ENCODE peak calls at places on chromosomes 6 and 20, in four cellular contexts. I, V, P and Z are unnamed samples.

GRCh38 chr6:22952076-22952475 is 382.7 kb downstream of the HDGFL1 start:
- DNase-seq in I (no peak), V (no peak), P (no peak), Z (no peak)

GRCh38 chr6:82766476-82766875 is 299.2 kb downstream of the UBE3D start:
- DNase-seq in I (no peak), V (no peak), P (no peak), Z (no peak)

GRCh38 chr20:63898882-63899558 is 4.1 kb downstream of the DNAJC5 start:
- DNase-seq in I (no peak), V (no peak), P (no peak), Z (no peak)

GRCh38 chr6:2103644-2104523 is 141.5 kb downstream of the GMDS start:
- DNase-seq in I (no peak), V (no peak), P (peak), Z (peak)

GRCh38 chr6:36547646-36548400 is 544 bp upstream of the STK38 start:
- DNase-seq in I (no peak), V (no peak), P (no peak), Z (no peak)

GRCh38 chr20:6388666-6389197 is 265.9 kb upstream of the FERMT1 start:
- DNase-seq in I (no peak), V (no peak), P (no peak), Z (no peak)

GRCh38 chr6:5302220-5302946 is 41.1 kb downstream of the FARS2 start:
- DNase-seq in I (no peak), V (no peak), P (no peak), Z (no peak)

GRCh38 chr20:43534791-43535350 is 24.0 kb upstream of the SGK2 start:
- DNase-seq in I (no peak), V (no peak), P (no peak), Z (no peak)

GRCh38 chr6:85496856-85497255 is 47.0 kb downstream of the NT5E start:
- DNase-seq in I (no peak), V (no peak), P (no peak), Z (no peak)

GRCh38 chr6:75600694-75601265 is 900 bp upstream of the SENP6 start:
- DNase-seq in I (no peak), V (no peak), P (no peak), Z (no peak)

GRCh38 chr6:11160199-11160598 is 48.7 kb upstream of the ERVFRD-1 start:
- DNase-seq in I (no peak), V (no peak), P (no peak), Z (no peak)

GRCh38 chr6:167791036-167791779 is 35.5 kb upstream of the AFDN start:
- DNase-seq in I (no peak), V (peak), P (no peak), Z (peak)

GRCh38 chr20:44910690-44911262 is 916 bp downstream of the PABPC1L start:
- DNase-seq in I (peak), V (no peak), P (peak), Z (no peak)

GRCh38 chr6:85574932-85575598 is 18.6 kb downstream of the SNX14 start:
- DNase-seq in I (no peak), V (no peak), P (no peak), Z (no peak)

GRCh38 chr6:31908791-31909190 is 6.9 kb upstream of the ZBTB12 start:
- DNase-seq in I (no peak), V (no peak), P (no peak), Z (no peak)

GRCh38 chr20:34643919-34644318 is 33.0 kb downstream of the PIGU start:
- DNase-seq in I (no peak), V (no peak), P (no peak), Z (no peak)

GRCh38 chr6:27228963-27229477 is 18.5 kb upstream of the PRSS16 start:
- DNase-seq in I (no peak), V (no peak), P (no peak), Z (no peak)

GRCh38 chr6:24546432-24546831 is 51.7 kb downstream of the ALDH5A1 start:
- DNase-seq in I (peak), V (no peak), P (no peak), Z (no peak)

GRCh38 chr6:46186583-46186982 is 15.8 kb upstream of the ENPP5 start:
- DNase-seq in I (no peak), V (no peak), P (no peak), Z (peak)

GRCh38 chr6:137870744-137871247 is 3.7 kb downstream of the TNFAIP3 start:
- DNase-seq in I (peak), V (no peak), P (no peak), Z (no peak)
- H3K4me3 ChIP-seq in I (no peak), V (no peak), P (no peak), Z (no peak)

GRCh38 chr20:50790651-50791277 is 4.1 kb upstream of the BCAS4 start:
- DNase-seq in I (peak), V (peak), P (peak), Z (peak)
- H3K4me3 ChIP-seq in I (no peak), V (no peak), P (no peak), Z (no peak)

GRCh38 chr6:6942826-6943225 is 164.9 kb upstream of the RREB1 start:
- DNase-seq in I (no peak), V (no peak), P (no peak), Z (no peak)
- H3K4me3 ChIP-seq in I (no peak), V (no peak), P (no peak), Z (no peak)

DNA sequence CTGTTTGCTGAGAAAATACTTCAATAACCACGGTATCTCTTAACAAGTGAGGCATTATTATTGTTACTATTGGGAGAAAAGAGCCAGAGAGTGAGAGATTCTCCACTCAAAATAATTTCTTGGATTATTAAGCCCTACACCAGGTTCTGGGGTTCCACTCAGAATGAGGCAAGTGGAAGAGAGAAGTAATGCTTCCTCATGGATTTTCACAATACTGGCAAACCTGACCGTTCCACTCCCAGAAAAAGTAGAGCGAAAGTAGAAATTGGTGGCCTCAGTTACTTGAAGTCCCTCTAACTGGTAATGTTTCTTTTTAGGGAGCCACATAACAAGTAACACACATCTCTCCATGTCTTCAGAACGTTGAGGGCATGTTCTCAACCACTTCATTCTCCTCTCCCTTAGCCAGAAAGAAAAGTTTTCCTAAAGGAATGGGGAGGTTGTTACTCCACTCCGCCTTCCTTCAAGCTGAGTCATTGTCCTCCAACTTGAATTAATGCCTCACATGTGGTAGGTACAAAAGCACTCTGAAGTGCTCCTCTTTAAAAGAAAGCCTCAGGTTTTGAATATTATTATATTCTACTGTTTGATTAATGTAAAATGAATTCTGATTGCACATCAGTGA is 1.9 kb downstream of the BAG2 start:
- DNase-seq in I (peak), V (no peak), P (peak), Z (no peak)
- H3K4me3 ChIP-seq in I (peak), V (no peak), P (peak), Z (peak)

GRCh38 chr6:157455731-157456523 is 74.9 kb downstream of the ZDHHC14 start:
- DNase-seq in I (peak), V (no peak), P (no peak), Z (no peak)
- H3K4me3 ChIP-seq in I (no peak), V (no peak), P (no peak), Z (no peak)

GRCh38 chr6:151807513-151808330 is at the start of gene ESR1:
- DNase-seq in I (peak), V (peak), P (no peak), Z (peak)
- H3K4me3 ChIP-seq in I (peak), V (peak), P (peak), Z (no peak)